ENCODE peak calls at places on chromosome 13, in ten cellular contexts. One of them, this sample, is unnamed. For H3K4me1 and H3K27me3, the result is how much of the 10 kb centered on the place peaks cover.

GRCh38 chr13:48626726-48627451 is 26.8 kb upstream of the CYSLTR2 start:
- DNase-seq in body of pancreas: no peak
- DNase-seq in IMR-90: no peak
- DNase-seq in esophagus muscularis mucosa: peak
- DNase-seq in ovary: no peak
- DNase-seq in transverse colon: no peak
- DNase-seq in upper lobe of left lung: no peak
- DNase-seq in adrenal gland: no peak
- DNase-seq in vagina: no peak
- DNase-seq in tibial nerve: no peak
- DNase-seq in this sample: no peak

GRCh38 chr13:35469781-35470380 is 6.6 kb downstream of the MAB21L1 start:
- DNase-seq in body of pancreas: no peak
- DNase-seq in IMR-90: no peak
- DNase-seq in esophagus muscularis mucosa: no peak
- DNase-seq in ovary: no peak
- DNase-seq in transverse colon: no peak
- DNase-seq in upper lobe of left lung: no peak
- DNase-seq in adrenal gland: no peak
- DNase-seq in vagina: no peak
- DNase-seq in tibial nerve: no peak
- DNase-seq in this sample: no peak

GRCh38 chr13:35342440-35342839 is 134.0 kb downstream of the MAB21L1 start:
- DNase-seq in body of pancreas: no peak
- DNase-seq in IMR-90: no peak
- DNase-seq in esophagus muscularis mucosa: no peak
- DNase-seq in ovary: no peak
- DNase-seq in transverse colon: no peak
- DNase-seq in upper lobe of left lung: no peak
- DNase-seq in adrenal gland: no peak
- DNase-seq in vagina: no peak
- DNase-seq in tibial nerve: no peak
- DNase-seq in this sample: no peak

GRCh38 chr13:28641600-28641926 is 17.4 kb upstream of the POMP start:
- DNase-seq in body of pancreas: no peak
- DNase-seq in IMR-90: no peak
- DNase-seq in esophagus muscularis mucosa: no peak
- DNase-seq in ovary: no peak
- DNase-seq in transverse colon: no peak
- DNase-seq in upper lobe of left lung: no peak
- DNase-seq in adrenal gland: no peak
- DNase-seq in vagina: no peak
- DNase-seq in tibial nerve: no peak
- DNase-seq in this sample: no peak

GRCh38 chr13:114177245-114178010 is 1.6 kb upstream of the CFAP97D2 start:
- DNase-seq in body of pancreas: no peak
- DNase-seq in IMR-90: no peak
- DNase-seq in esophagus muscularis mucosa: no peak
- DNase-seq in ovary: no peak
- DNase-seq in transverse colon: no peak
- DNase-seq in upper lobe of left lung: no peak
- DNase-seq in adrenal gland: no peak
- DNase-seq in vagina: no peak
- DNase-seq in tibial nerve: no peak
- DNase-seq in this sample: no peak

GRCh38 chr13:32228330-32229041 is 86.7 kb downstream of the ZAR1L start:
- DNase-seq in body of pancreas: no peak
- DNase-seq in IMR-90: peak
- DNase-seq in esophagus muscularis mucosa: peak
- DNase-seq in ovary: no peak
- DNase-seq in transverse colon: no peak
- DNase-seq in upper lobe of left lung: no peak
- DNase-seq in adrenal gland: no peak
- DNase-seq in vagina: no peak
- DNase-seq in tibial nerve: no peak
- DNase-seq in this sample: no peak

GRCh38 chr13:58202099-58202498 is 570.6 kb downstream of the PCDH17 start:
- DNase-seq in body of pancreas: no peak
- DNase-seq in IMR-90: no peak
- DNase-seq in esophagus muscularis mucosa: no peak
- DNase-seq in ovary: no peak
- DNase-seq in transverse colon: no peak
- DNase-seq in upper lobe of left lung: no peak
- DNase-seq in adrenal gland: no peak
- DNase-seq in vagina: no peak
- DNase-seq in tibial nerve: no peak
- DNase-seq in this sample: no peak

GRCh38 chr13:28455580-28456194 is 39.2 kb downstream of the FLT1 start:
- DNase-seq in body of pancreas: no peak
- DNase-seq in IMR-90: no peak
- DNase-seq in esophagus muscularis mucosa: no peak
- DNase-seq in ovary: no peak
- DNase-seq in transverse colon: no peak
- DNase-seq in upper lobe of left lung: no peak
- DNase-seq in adrenal gland: no peak
- DNase-seq in vagina: no peak
- DNase-seq in tibial nerve: no peak
- DNase-seq in this sample: no peak

GRCh38 chr13:99464441-99464949 is 36.8 kb upstream of the TM9SF2 start:
- DNase-seq in body of pancreas: no peak
- DNase-seq in IMR-90: peak
- DNase-seq in esophagus muscularis mucosa: no peak
- DNase-seq in ovary: no peak
- DNase-seq in transverse colon: no peak
- DNase-seq in upper lobe of left lung: no peak
- DNase-seq in adrenal gland: no peak
- DNase-seq in vagina: no peak
- DNase-seq in tibial nerve: no peak
- DNase-seq in this sample: no peak

GRCh38 chr13:32734511-32734910 is 148.3 kb downstream of the PDS5B start:
- DNase-seq in body of pancreas: peak
- DNase-seq in IMR-90: peak
- DNase-seq in esophagus muscularis mucosa: no peak
- DNase-seq in ovary: no peak
- DNase-seq in transverse colon: no peak
- DNase-seq in upper lobe of left lung: no peak
- DNase-seq in adrenal gland: no peak
- DNase-seq in vagina: no peak
- DNase-seq in tibial nerve: no peak
- DNase-seq in this sample: no peak

GRCh38 chr13:32428581-32429072 is 697 bp upstream of the N4BP2L1 start:
- DNase-seq in body of pancreas: no peak
- DNase-seq in IMR-90: no peak
- DNase-seq in esophagus muscularis mucosa: no peak
- DNase-seq in ovary: no peak
- DNase-seq in transverse colon: no peak
- DNase-seq in upper lobe of left lung: no peak
- DNase-seq in adrenal gland: peak
- DNase-seq in vagina: no peak
- DNase-seq in tibial nerve: no peak
- DNase-seq in this sample: no peak

GRCh38 chr13:28837111-28837510 is 17.0 kb downstream of the MTUS2 start:
- DNase-seq in body of pancreas: no peak
- DNase-seq in IMR-90: no peak
- DNase-seq in esophagus muscularis mucosa: peak
- DNase-seq in ovary: no peak
- DNase-seq in transverse colon: no peak
- DNase-seq in upper lobe of left lung: no peak
- DNase-seq in adrenal gland: no peak
- DNase-seq in vagina: no peak
- DNase-seq in tibial nerve: no peak
- DNase-seq in this sample: no peak

GRCh38 chr13:23608704-23609413 is 38.6 kb downstream of the TNFRSF19 start:
- DNase-seq in body of pancreas: peak
- DNase-seq in IMR-90: peak
- DNase-seq in esophagus muscularis mucosa: no peak
- DNase-seq in ovary: peak
- DNase-seq in transverse colon: peak
- DNase-seq in upper lobe of left lung: peak
- DNase-seq in adrenal gland: peak
- DNase-seq in vagina: no peak
- DNase-seq in tibial nerve: no peak
- DNase-seq in this sample: peak

GRCh38 chr13:31538067-31539042 is 201.0 kb upstream of the RXFP2 start:
- DNase-seq in body of pancreas: no peak
- DNase-seq in IMR-90: peak
- DNase-seq in esophagus muscularis mucosa: no peak
- DNase-seq in ovary: no peak
- DNase-seq in transverse colon: peak
- DNase-seq in upper lobe of left lung: no peak
- DNase-seq in adrenal gland: no peak
- DNase-seq in vagina: no peak
- DNase-seq in tibial nerve: no peak
- DNase-seq in this sample: no peak

GRCh38 chr13:102028846-102029245 is 373.0 kb downstream of the FGF14 start:
- DNase-seq in body of pancreas: no peak
- DNase-seq in IMR-90: no peak
- DNase-seq in esophagus muscularis mucosa: no peak
- DNase-seq in ovary: no peak
- DNase-seq in transverse colon: no peak
- DNase-seq in upper lobe of left lung: no peak
- DNase-seq in adrenal gland: no peak
- DNase-seq in vagina: no peak
- DNase-seq in tibial nerve: no peak
- DNase-seq in this sample: no peak

GRCh38 chr13:106941779-106942178 is 373.8 kb upstream of the ARGLU1 start:
- DNase-seq in body of pancreas: no peak
- DNase-seq in IMR-90: no peak
- DNase-seq in esophagus muscularis mucosa: no peak
- DNase-seq in ovary: no peak
- DNase-seq in transverse colon: no peak
- DNase-seq in upper lobe of left lung: no peak
- DNase-seq in adrenal gland: no peak
- DNase-seq in vagina: no peak
- DNase-seq in tibial nerve: no peak
- DNase-seq in this sample: no peak

GRCh38 chr13:30224732-30225131 is 82.6 kb downstream of the KATNAL1 start:
- DNase-seq in body of pancreas: no peak
- DNase-seq in IMR-90: peak
- DNase-seq in esophagus muscularis mucosa: no peak
- DNase-seq in ovary: no peak
- DNase-seq in transverse colon: no peak
- DNase-seq in upper lobe of left lung: no peak
- DNase-seq in adrenal gland: no peak
- DNase-seq in vagina: no peak
- DNase-seq in tibial nerve: no peak
- DNase-seq in this sample: no peak

GRCh38 chr13:106768991-106769390 is 201.1 kb upstream of the ARGLU1 start:
- DNase-seq in body of pancreas: no peak
- DNase-seq in IMR-90: no peak
- DNase-seq in esophagus muscularis mucosa: no peak
- DNase-seq in ovary: no peak
- DNase-seq in transverse colon: no peak
- DNase-seq in upper lobe of left lung: no peak
- DNase-seq in adrenal gland: no peak
- DNase-seq in vagina: no peak
- DNase-seq in tibial nerve: no peak
- DNase-seq in this sample: no peak

DNA sequence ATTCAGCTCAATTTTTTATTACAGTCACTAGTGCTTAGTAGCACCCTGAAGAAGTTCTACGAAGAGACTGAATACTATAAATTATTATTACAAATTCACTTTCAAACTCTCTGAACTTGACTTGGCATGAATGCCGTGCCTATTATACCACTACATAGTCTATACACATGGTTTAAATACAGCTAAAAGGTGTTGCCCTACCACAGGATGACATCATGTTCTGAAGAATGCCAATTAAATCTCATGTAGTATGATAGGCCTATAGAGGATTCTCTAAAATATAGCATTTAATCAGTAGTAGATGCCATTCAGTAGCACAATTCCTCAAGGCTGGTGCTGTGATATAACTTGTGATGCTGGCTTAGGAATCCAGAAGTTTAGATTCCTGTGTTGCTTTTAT is 16.7 kb upstream of the POSTN start:
- DNase-seq in body of pancreas: no peak
- DNase-seq in IMR-90: no peak
- DNase-seq in esophagus muscularis mucosa: no peak
- DNase-seq in ovary: no peak
- DNase-seq in transverse colon: no peak
- DNase-seq in upper lobe of left lung: no peak
- DNase-seq in adrenal gland: no peak
- DNase-seq in vagina: no peak
- DNase-seq in tibial nerve: no peak
- DNase-seq in this sample: no peak
- H3K4me1 ChIP-seq in body of pancreas: under half
- H3K4me1 ChIP-seq in IMR-90: under half
- H3K4me1 ChIP-seq in esophagus muscularis mucosa: under half
- H3K4me1 ChIP-seq in ovary: under half
- H3K4me1 ChIP-seq in transverse colon: under half
- H3K4me1 ChIP-seq in upper lobe of left lung: under half
- H3K4me1 ChIP-seq in adrenal gland: under half
- H3K4me1 ChIP-seq in vagina: under half
- H3K4me1 ChIP-seq in tibial nerve: under half
- H3K4me1 ChIP-seq in this sample: under half

GRCh38 chr13:44989071-44989889 is at the start of the genes GPALPP1 and NUFIP1:
- DNase-seq in body of pancreas: peak
- DNase-seq in IMR-90: peak
- DNase-seq in esophagus muscularis mucosa: peak
- DNase-seq in ovary: peak
- DNase-seq in transverse colon: peak
- DNase-seq in upper lobe of left lung: peak
- DNase-seq in adrenal gland: peak
- DNase-seq in vagina: no peak
- DNase-seq in tibial nerve: peak
- DNase-seq in this sample: peak
- TF ChIP-seq POLR2A in body of pancreas: peak
- TF ChIP-seq POLR2A in IMR-90: peak
- TF ChIP-seq POLR2A in esophagus muscularis mucosa: no peak
- TF ChIP-seq POLR2A in ovary: peak
- TF ChIP-seq POLR2A in transverse colon: peak
- TF ChIP-seq POLR2A in upper lobe of left lung: peak
- TF ChIP-seq POLR2A in adrenal gland: peak
- TF ChIP-seq POLR2A in vagina: no peak
- TF ChIP-seq POLR2A in tibial nerve: no peak
- TF ChIP-seq POLR2A in this sample: peak

DNA sequence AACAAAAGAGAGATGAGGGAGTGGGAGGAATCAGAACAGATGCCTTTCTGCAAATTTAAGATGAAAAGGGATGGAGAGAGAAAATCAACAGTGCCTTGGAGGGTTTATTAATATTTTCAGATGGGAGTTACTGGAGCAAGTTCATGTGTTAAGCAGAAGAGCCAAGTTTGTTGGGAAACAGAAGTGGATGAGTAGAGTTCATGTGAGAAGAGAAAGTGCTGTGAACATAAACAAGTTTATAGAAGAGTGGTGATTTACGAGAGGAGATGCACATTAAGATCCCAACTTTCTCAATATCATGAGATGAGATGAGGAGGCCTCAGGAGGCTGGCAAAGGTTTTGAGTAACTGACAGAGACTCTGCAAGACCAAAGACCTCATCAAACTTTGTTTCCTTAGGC is 274.1 kb upstream of the HTR2A start:
- DNase-seq in body of pancreas: no peak
- DNase-seq in IMR-90: no peak
- DNase-seq in esophagus muscularis mucosa: no peak
- DNase-seq in ovary: no peak
- DNase-seq in transverse colon: no peak
- DNase-seq in upper lobe of left lung: no peak
- DNase-seq in adrenal gland: no peak
- DNase-seq in vagina: no peak
- DNase-seq in tibial nerve: no peak
- DNase-seq in this sample: no peak
- H3K27me3 ChIP-seq in body of pancreas: under half
- H3K27me3 ChIP-seq in IMR-90: under half
- H3K27me3 ChIP-seq in esophagus muscularis mucosa: under half
- H3K27me3 ChIP-seq in ovary: under half
- H3K27me3 ChIP-seq in transverse colon: under half
- H3K27me3 ChIP-seq in upper lobe of left lung: under half
- H3K27me3 ChIP-seq in adrenal gland: under half
- H3K27me3 ChIP-seq in vagina: under half
- H3K27me3 ChIP-seq in tibial nerve: under half
- H3K27me3 ChIP-seq in this sample: under half

GRCh38 chr13:42405665-42406390 is 133.9 kb downstream of the AKAP11 start:
- DNase-seq in body of pancreas: no peak
- DNase-seq in IMR-90: peak
- DNase-seq in esophagus muscularis mucosa: no peak
- DNase-seq in ovary: no peak
- DNase-seq in transverse colon: no peak
- DNase-seq in upper lobe of left lung: no peak
- DNase-seq in adrenal gland: no peak
- DNase-seq in vagina: no peak
- DNase-seq in tibial nerve: no peak
- DNase-seq in this sample: no peak
- H3K4me1 ChIP-seq in body of pancreas: under half
- H3K4me1 ChIP-seq in IMR-90: under half
- H3K4me1 ChIP-seq in esophagus muscularis mucosa: under half
- H3K4me1 ChIP-seq in ovary: under half
- H3K4me1 ChIP-seq in transverse colon: under half
- H3K4me1 ChIP-seq in upper lobe of left lung: under half
- H3K4me1 ChIP-seq in adrenal gland: under half
- H3K4me1 ChIP-seq in vagina: under half
- H3K4me1 ChIP-seq in tibial nerve: under half
- H3K4me1 ChIP-seq in this sample: under half